ENCODE peak calls at places on chromosomes 1 and 21, in four cellular contexts. K is lower lobe of right lung, P is suprapubic skin, R is GM23248. T is an unnamed sample.

GRCh38 chr1:240031414-240031813 is 60.3 kb upstream of the FMN2 start:
- DNase-seq in K (no peak), R (peak; percentile 73), P (no peak), T (no peak)

GRCh38 chr1:33334081-33334552 is 13.2 kb upstream of the A3GALT2 start:
- DNase-seq in P (peak; percentile 91), K (peak; percentile 61), R (peak; percentile 90), T (peak; percentile 65)

GRCh38 chr1:205172729-205173366 is 38.7 kb downstream of the DSTYK start:
- DNase-seq in P (no peak), K (no peak), R (peak; percentile 97), T (no peak)

GRCh38 chr1:32115496-32115895 is 7.6 kb downstream of the KPNA6 start:
- DNase-seq in K (no peak), R (peak; percentile 57), P (no peak), T (no peak)

GRCh38 chr21:30408782-30409494 is 13.1 kb downstream of the KRTAP13-1 start:
- DNase-seq in P (no peak), R (peak; percentile 49), K (peak; percentile 69), T (peak; percentile 89)

GRCh38 chr1:75415187-75415586 is 195.7 kb downstream of the SLC44A5 start:
- DNase-seq in R (no peak), P (no peak), K (no peak), T (no peak)

GRCh38 chr1:153357076-153357852 is 390 bp upstream of the S100A9 start:
- DNase-seq in K (peak; percentile 94), R (no peak), P (no peak), T (peak; percentile 67)

GRCh38 chr21:46189959-46190490 is 5.8 kb upstream of the SPATC1L start:
- DNase-seq in K (no peak), R (no peak), P (peak; percentile 56), T (no peak)

GRCh38 chr1:238323483-238323882 is 432.8 kb upstream of the ZP4 start:
- DNase-seq in K (no peak), R (no peak), P (no peak), T (no peak)

GRCh38 chr1:32447469-32448185 is 17.2 kb upstream of the ZBTB8B start:
- DNase-seq in R (peak; percentile 87), K (no peak), P (no peak), T (no peak)

GRCh38 chr1:11150326-11150725 is 38.8 kb upstream of the ANGPTL7 start:
- DNase-seq in R (no peak), P (no peak), K (no peak), T (no peak)

GRCh38 chr1:218425647-218426342 is 80.7 kb downstream of the TGFB2 start:
- DNase-seq in K (no peak), P (no peak), R (peak; percentile 86), T (no peak)

GRCh38 chr1:218347316-218347712 is 2.2 kb downstream of the TGFB2 start:
- DNase-seq in K (no peak), P (no peak), R (peak; percentile 43), T (no peak)

GRCh38 chr1:70864302-70864701 is 183.3 kb downstream of the PTGER3 start:
- DNase-seq in P (no peak), K (no peak), R (peak; percentile 76), T (no peak)

GRCh38 chr1:206829875-206830274 is 35.5 kb upstream of the IL20 start:
- DNase-seq in K (no peak), R (no peak), P (no peak), T (no peak)

GRCh38 chr1:119332626-119333025 is 36.0 kb upstream of the HAO2 start:
- DNase-seq in K (no peak), P (no peak), R (no peak), T (no peak)

GRCh38 chr1:78004719-78005346 is at the start of gene DNAJB4:
- DNase-seq in R (peak; percentile 98), P (no peak), K (no peak), T (peak; percentile 94)

GRCh38 chr1:107464827-107465226 is 324.0 kb downstream of the NTNG1 start:
- DNase-seq in R (peak; percentile 4), K (no peak), P (no peak), T (no peak)

GRCh38 chr1:24107462-24108225 is 4.3 kb downstream of the MYOM3 start:
- DNase-seq in P (no peak), R (peak; percentile 96), K (peak; percentile 36), T (no peak)

GRCh38 chr1:226628624-226629155 is 80.1 kb downstream of the STUM start:
- DNase-seq in P (peak; percentile 62), K (peak; percentile 27), R (no peak), T (no peak)

GRCh38 chr1:204514841-204515240 is 1.4 kb upstream of the MDM4 start:
- DNase-seq in R (no peak), P (no peak), K (no peak), T (no peak)

GRCh38 chr1:36224537-36225297 is 474 bp downstream of the THRAP3 start:
- DNase-seq in P (peak; percentile 92), K (peak; percentile 88), R (peak; percentile 95), T (peak; percentile 85)

GRCh38 chr1:87463917-87464565 is 135.4 kb downstream of the LMO4 start:
- DNase-seq in K (no peak), P (no peak), R (no peak), T (no peak)

GRCh38 chr21:44927587-44928461 is 7.1 kb upstream of the ITGB2 start:
- DNase-seq in R (peak; percentile 91), P (no peak), K (peak; percentile 68), T (peak; percentile 43)

GRCh38 chr1:92441316-92442311 is 45.1 kb downstream of the GFI1 start:
- DNase-seq in P (no peak), R (no peak), K (no peak), T (peak; percentile 85)

GRCh38 chr1:1941868-1942752 is 23.0 kb upstream of the TMEM52 start:
- DNase-seq in P (no peak), R (no peak), K (peak; percentile 37), T (no peak)

GRCh38 chr1:55272994-55273393 is 57.8 kb upstream of the USP24 start:
- DNase-seq in P (no peak), K (no peak), R (no peak), T (no peak)

GRCh38 chr1:40877681-40878080 is 15.5 kb upstream of the CITED4 start:
- DNase-seq in P (no peak), K (no peak), R (peak; percentile 91), T (peak; percentile 45)
- H3K4me1 ChIP-seq in P (peaks cover 22% of the 10 kb centered on the region), K (peaks cover 22% of the 10 kb centered on the region), R (peaks cover 40% of the 10 kb centered on the region), T (peaks cover 11% of the 10 kb centered on the region)

GRCh38 chr1:98049370-98050115 is 128.7 kb upstream of the DPYD start:
- DNase-seq in K (peak; percentile 42), R (peak; percentile 59), P (no peak), T (no peak)
- H3K4me3 ChIP-seq in K (no peak overlapping the region), R (peak overlapping the region; percentile 70), P (no peak overlapping the region), T (no peak overlapping the region)

GRCh38 chr1:154476791-154477190 is 25.2 kb upstream of the TDRD10 start:
- DNase-seq in P (no peak), R (no peak), K (no peak), T (no peak)

GRCh38 chr1:154481058-154481457 is 21.0 kb upstream of the TDRD10 start:
- DNase-seq in K (no peak), P (peak; percentile 16), R (no peak), T (no peak)

GRCh38 chr1:154479764-154480421 is 22.1 kb upstream of the TDRD10 start:
- DNase-seq in R (peak; percentile 83), K (no peak), P (no peak), T (peak; percentile 82)

GRCh38 chr1:154478639-154479038 is 23.4 kb upstream of the TDRD10 start:
- DNase-seq in P (no peak), R (peak; percentile 45), K (no peak), T (no peak)

GRCh38 chr1:154478013-154478412 is 24.0 kb upstream of the TDRD10 start:
- DNase-seq in K (no peak), P (no peak), R (no peak), T (no peak)
- H3K27ac ChIP-seq in K (no peak overlapping the region), P (no peak overlapping the region), R (no peak overlapping the region), T (no peak overlapping the region)

GRCh38 chr1:40696294-40696693 is 4.8 kb downstream of the NFYC start:
- DNase-seq in R (no peak), P (no peak), K (no peak), T (no peak)
- H3K4me1 ChIP-seq in R (peaks cover 17% of the 10 kb centered on the region), P (peaks cover 44% of the 10 kb centered on the region), K (peaks cover 44% of the 10 kb centered on the region), T (peaks cover 43% of the 10 kb centered on the region)